ENCODE peak calls at places on chromosome 15, in four cellular contexts. One of them, this sample, is unnamed. For H3K9me3 and H3K27me3, the result is how much of the 10 kb centered on the place peaks cover.

GRCh38 chr15:77541421-77542181 is 91.1 kb downstream of the LINGO1 start:
- DNase-seq in IMR-90: peak
- DNase-seq in ovary: no peak
- DNase-seq in testis: peak
- DNase-seq in this sample: no peak

GRCh38 chr15:78399081-78399480 is 38.9 kb upstream of the IREB2 start:
- DNase-seq in IMR-90: no peak
- DNase-seq in ovary: no peak
- DNase-seq in testis: no peak
- DNase-seq in this sample: no peak

GRCh38 chr15:28876131-28876844 is 9.5 kb upstream of the APBA2 start:
- DNase-seq in IMR-90: no peak
- DNase-seq in ovary: no peak
- DNase-seq in testis: no peak
- DNase-seq in this sample: no peak

GRCh38 chr15:69815793-69816192 is 281.9 kb downstream of the TLE3 start:
- DNase-seq in IMR-90: no peak
- DNase-seq in ovary: no peak
- DNase-seq in testis: no peak
- DNase-seq in this sample: no peak

GRCh38 chr15:29687939-29688884 is 134.1 kb downstream of the TJP1 start:
- DNase-seq in IMR-90: no peak
- DNase-seq in ovary: no peak
- DNase-seq in testis: peak
- DNase-seq in this sample: peak

GRCh38 chr15:65902373-65902772 is 33.1 kb downstream of the RAB11A start:
- DNase-seq in IMR-90: peak
- DNase-seq in ovary: no peak
- DNase-seq in testis: peak
- DNase-seq in this sample: peak

GRCh38 chr15:96035091-96035490 is 295.4 kb upstream of the NR2F2 start:
- DNase-seq in IMR-90: no peak
- DNase-seq in ovary: no peak
- DNase-seq in testis: no peak
- DNase-seq in this sample: no peak

GRCh38 chr15:90826886-90827435 is 41.4 kb upstream of the FURIN start:
- DNase-seq in IMR-90: no peak
- DNase-seq in ovary: no peak
- DNase-seq in testis: no peak
- DNase-seq in this sample: no peak

GRCh38 chr15:52306270-52306669 is 10.7 kb upstream of the MYO5C start:
- DNase-seq in IMR-90: peak
- DNase-seq in ovary: no peak
- DNase-seq in testis: no peak
- DNase-seq in this sample: no peak

GRCh38 chr15:50523736-50524318 is 22.6 kb downstream of the USP50 start:
- DNase-seq in IMR-90: no peak
- DNase-seq in ovary: no peak
- DNase-seq in testis: no peak
- DNase-seq in this sample: no peak

GRCh38 chr15:68775671-68776476 is 44.8 kb downstream of the ANP32A start:
- DNase-seq in IMR-90: peak
- DNase-seq in ovary: peak
- DNase-seq in testis: peak
- DNase-seq in this sample: peak

GRCh38 chr15:36358094-36358961 is 221.1 kb upstream of the CDIN1 start:
- DNase-seq in IMR-90: peak
- DNase-seq in ovary: no peak
- DNase-seq in testis: no peak
- DNase-seq in this sample: no peak

GRCh38 chr15:29815000-29815704 is 7.1 kb downstream of the TJP1 start:
- DNase-seq in IMR-90: peak
- DNase-seq in ovary: no peak
- DNase-seq in testis: no peak
- DNase-seq in this sample: peak

GRCh38 chr15:45129651-45130129 is at the start of the genes DUOX1 and DUOXA1:
- DNase-seq in IMR-90: no peak
- DNase-seq in ovary: no peak
- DNase-seq in testis: no peak
- DNase-seq in this sample: peak

GRCh38 chr15:96314508-96314907 is 16.0 kb upstream of the NR2F2 start:
- DNase-seq in IMR-90: no peak
- DNase-seq in ovary: no peak
- DNase-seq in testis: no peak
- DNase-seq in this sample: no peak

GRCh38 chr15:67510597-67511225 is 10.2 kb upstream of the C15orf61 start:
- DNase-seq in IMR-90: peak
- DNase-seq in ovary: no peak
- DNase-seq in testis: no peak
- DNase-seq in this sample: no peak

GRCh38 chr15:66115568-66116206 is 137.9 kb downstream of the MEGF11 start:
- DNase-seq in IMR-90: no peak
- DNase-seq in ovary: no peak
- DNase-seq in testis: no peak
- DNase-seq in this sample: no peak

GRCh38 chr15:70530906-70531305 is 232.5 kb downstream of the UACA start:
- DNase-seq in IMR-90: no peak
- DNase-seq in ovary: no peak
- DNase-seq in testis: no peak
- DNase-seq in this sample: no peak

GRCh38 chr15:69585937-69586336 is 133.3 kb downstream of the RPLP1 start:
- DNase-seq in IMR-90: no peak
- DNase-seq in ovary: no peak
- DNase-seq in testis: no peak
- DNase-seq in this sample: peak

GRCh38 chr15:87902772-87903388 is 353.7 kb downstream of the NTRK3 start:
- DNase-seq in IMR-90: no peak
- DNase-seq in ovary: no peak
- DNase-seq in testis: no peak
- DNase-seq in this sample: no peak

GRCh38 chr15:36506733-36507356 is 72.6 kb upstream of the CDIN1 start:
- DNase-seq in IMR-90: no peak
- DNase-seq in ovary: no peak
- DNase-seq in testis: no peak
- DNase-seq in this sample: no peak

GRCh38 chr15:101804941-101805340 is 1.6 kb downstream of the OR4F6 start:
- DNase-seq in IMR-90: no peak
- DNase-seq in ovary: no peak
- DNase-seq in testis: no peak
- DNase-seq in this sample: no peak

GRCh38 chr15:79598639-79599038 is 166.5 kb downstream of the MINAR1 start:
- DNase-seq in IMR-90: no peak
- DNase-seq in ovary: no peak
- DNase-seq in testis: no peak
- DNase-seq in this sample: no peak

DNA sequence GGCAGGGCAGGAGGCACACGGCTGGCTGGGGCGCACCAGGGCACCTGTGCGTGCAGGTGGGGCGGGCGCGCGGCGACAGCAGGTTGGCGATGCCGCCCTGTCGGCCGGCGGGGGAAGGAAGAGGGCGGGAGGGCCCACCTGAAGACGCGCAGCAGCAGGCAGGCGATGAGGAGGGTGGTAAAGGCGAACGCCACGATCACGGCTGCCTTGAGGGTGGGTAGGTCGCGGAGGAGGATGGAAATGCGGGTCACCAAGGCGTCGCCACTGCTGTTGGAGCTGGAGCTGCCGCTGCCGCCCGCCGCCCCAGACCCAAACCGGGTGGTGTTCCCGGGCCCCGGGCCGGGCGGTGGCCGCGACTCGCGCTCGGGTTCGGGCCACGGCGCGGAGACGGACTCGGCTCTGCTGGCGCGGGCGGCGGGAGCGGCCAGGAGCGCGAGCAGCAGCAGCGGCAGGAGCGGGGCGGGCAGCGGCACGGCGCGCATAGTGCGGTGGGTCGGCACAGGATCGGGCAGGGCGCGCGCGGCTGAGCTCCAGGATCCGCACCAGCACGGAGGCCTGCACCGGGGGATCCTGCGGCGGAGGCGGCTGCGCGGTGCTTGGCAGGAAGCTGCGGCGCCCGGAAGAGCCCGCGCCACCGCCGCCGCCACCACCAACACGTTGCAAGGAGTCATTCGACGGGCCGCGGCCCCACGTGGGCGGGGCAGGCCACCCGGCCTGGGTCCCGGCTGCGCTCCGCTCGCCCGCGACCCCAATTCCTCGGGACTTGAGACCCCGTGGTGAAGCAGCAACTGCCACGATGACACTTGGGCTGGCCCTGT is at the start of gene FAM174B:
- DNase-seq in IMR-90: no peak
- DNase-seq in ovary: peak
- DNase-seq in testis: peak
- DNase-seq in this sample: peak
- TF ChIP-seq POLR2A in IMR-90: no peak
- TF ChIP-seq POLR2A in ovary: peak
- TF ChIP-seq POLR2A in testis: no peak
- TF ChIP-seq POLR2A in this sample: peak

GRCh38 chr15:22232675-22233074 is 152.3 kb downstream of the OR4M2 start:
- DNase-seq in IMR-90: no peak
- DNase-seq in ovary: no peak
- DNase-seq in testis: no peak
- DNase-seq in this sample: no peak

GRCh38 chr15:22229971-22230815 is 149.9 kb downstream of the OR4M2 start:
- DNase-seq in IMR-90: no peak
- DNase-seq in ovary: no peak
- DNase-seq in testis: no peak
- DNase-seq in this sample: no peak

GRCh38 chr15:22227411-22227810 is 147.1 kb downstream of the OR4M2 start:
- DNase-seq in IMR-90: no peak
- DNase-seq in ovary: no peak
- DNase-seq in testis: no peak
- DNase-seq in this sample: no peak

GRCh38 chr15:22227961-22228762 is 147.8 kb downstream of the OR4M2 start:
- DNase-seq in IMR-90: no peak
- DNase-seq in ovary: no peak
- DNase-seq in testis: no peak
- DNase-seq in this sample: no peak

GRCh38 chr15:22231603-22232002 is 151.3 kb downstream of the OR4M2 start:
- DNase-seq in IMR-90: no peak
- DNase-seq in ovary: no peak
- DNase-seq in testis: peak
- DNase-seq in this sample: no peak
- H3K9me3 ChIP-seq in IMR-90: half or more
- H3K9me3 ChIP-seq in ovary: under half
- H3K9me3 ChIP-seq in testis: under half
- H3K9me3 ChIP-seq in this sample: under half

GRCh38 chr15:89483079-89483478 is 13.3 kb downstream of the RHCG start:
- DNase-seq in IMR-90: no peak
- DNase-seq in ovary: no peak
- DNase-seq in testis: no peak
- DNase-seq in this sample: no peak
- H3K27me3 ChIP-seq in IMR-90: under half
- H3K27me3 ChIP-seq in ovary: under half
- H3K27me3 ChIP-seq in testis: under half
- H3K27me3 ChIP-seq in this sample: under half

DNA sequence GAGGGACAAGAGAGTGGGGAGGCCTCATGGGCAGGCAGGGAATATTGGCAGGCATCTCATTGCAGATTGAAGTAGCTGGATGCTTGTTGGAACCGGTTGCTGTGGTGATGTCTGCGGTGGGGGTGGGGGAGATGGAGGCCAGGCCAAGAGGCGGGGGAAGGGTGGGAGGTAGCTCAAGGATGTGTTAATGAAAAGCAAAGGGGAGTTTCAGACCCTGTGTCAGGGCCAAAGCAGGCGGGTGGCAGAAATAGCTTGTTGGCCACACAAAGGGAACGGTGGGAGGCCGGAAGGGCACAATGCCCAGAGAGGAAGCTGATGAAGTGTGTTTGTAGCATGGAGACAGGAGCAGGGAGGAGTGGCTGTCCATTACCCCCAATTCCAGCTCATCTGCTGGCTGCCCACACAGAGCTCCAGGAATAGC is 28.0 kb downstream of the CCDC33 start:
- DNase-seq in IMR-90: no peak
- DNase-seq in ovary: no peak
- DNase-seq in testis: no peak
- DNase-seq in this sample: no peak
- TF ChIP-seq POLR2A in IMR-90: no peak
- TF ChIP-seq POLR2A in ovary: no peak
- TF ChIP-seq POLR2A in testis: no peak
- TF ChIP-seq POLR2A in this sample: no peak

DNA sequence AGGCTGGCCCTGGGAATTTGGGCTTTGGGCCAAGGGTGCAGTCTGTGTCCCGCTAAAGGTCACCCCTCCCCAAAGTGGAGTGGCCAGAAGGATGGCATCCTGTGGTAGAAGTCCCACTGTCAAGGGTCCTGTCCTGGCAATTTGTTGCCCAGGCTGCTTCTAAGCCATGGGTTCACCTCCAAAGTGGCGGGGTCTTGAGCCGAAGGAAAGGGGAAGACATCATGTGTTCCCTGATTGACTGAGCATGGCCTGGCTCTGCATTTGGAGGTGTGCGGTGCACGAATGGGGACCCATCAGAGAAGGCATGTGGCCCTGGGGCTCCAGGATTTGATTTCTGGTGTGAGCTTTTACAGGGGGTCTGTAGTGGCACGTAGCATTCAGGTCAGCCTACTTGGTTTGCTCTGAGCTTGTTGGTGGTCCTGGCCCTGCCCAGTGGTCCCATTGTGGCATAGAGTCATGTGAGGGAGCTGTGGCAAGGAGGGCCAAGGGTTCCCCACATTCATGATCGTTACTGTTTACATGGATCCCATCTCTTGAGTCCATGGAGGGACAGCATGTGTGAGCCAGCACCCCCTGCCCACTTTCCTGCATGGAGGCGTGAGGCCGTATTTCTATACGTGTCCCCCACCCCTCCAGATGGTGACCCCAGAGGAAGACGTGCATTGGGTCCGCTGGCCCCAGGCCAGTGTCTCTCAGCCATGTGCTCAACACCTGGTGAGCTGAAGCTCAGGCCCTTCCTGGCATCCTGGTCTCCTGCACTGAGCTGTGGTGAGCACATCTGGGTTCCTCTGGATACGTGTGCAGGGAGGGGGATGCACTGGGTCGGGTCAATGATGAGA is 225.1 kb downstream of the SNRPN start:
- DNase-seq in IMR-90: no peak
- DNase-seq in ovary: no peak
- DNase-seq in testis: peak
- DNase-seq in this sample: no peak
- H3K9me3 ChIP-seq in IMR-90: half or more
- H3K9me3 ChIP-seq in ovary: under half
- H3K9me3 ChIP-seq in testis: under half
- H3K9me3 ChIP-seq in this sample: under half

GRCh38 chr15:40927497-40928346 is 1.4 kb upstream of the DLL4 start:
- DNase-seq in IMR-90: no peak
- DNase-seq in ovary: no peak
- DNase-seq in testis: no peak
- DNase-seq in this sample: no peak
- H3K27me3 ChIP-seq in IMR-90: under half
- H3K27me3 ChIP-seq in ovary: under half
- H3K27me3 ChIP-seq in testis: under half
- H3K27me3 ChIP-seq in this sample: under half